ENCODE peak calls at places on chromosome 20, in six cellular contexts. R, F, H, D, N and E are unnamed samples.

GRCh38 chr20:37987602-37988290 is 45.5 kb downstream of the TTI1 start:
- DNase-seq in R (no peak), F (no peak), H (no peak), D (no peak), N (peak), E (no peak)

GRCh38 chr20:10427060-10427692 is 6.8 kb downstream of the MKKS start:
- DNase-seq in R (peak), F (no peak), H (peak), D (peak), N (peak), E (no peak)

GRCh38 chr20:11436113-11436890 is 481.4 kb upstream of the BTBD3 start:
- DNase-seq in R (no peak), F (no peak), H (no peak), D (no peak), N (no peak), E (no peak)

GRCh38 chr20:21796059-21796458 is 90.6 kb downstream of the PAX1 start:
- DNase-seq in R (no peak), F (no peak), H (no peak), D (no peak), N (no peak), E (no peak)

GRCh38 chr20:46931699-46932098 is 37.1 kb downstream of the EYA2 start:
- DNase-seq in R (no peak), F (peak), H (no peak), D (no peak), N (peak), E (no peak)

GRCh38 chr20:39123161-39123560 is 161.0 kb downstream of the DHX35 start:
- DNase-seq in R (no peak), F (no peak), H (no peak), D (no peak), N (no peak), E (no peak)

GRCh38 chr20:23782366-23782983 is 31.7 kb upstream of the CST1 start:
- DNase-seq in R (no peak), F (no peak), H (no peak), D (peak), N (peak), E (no peak)

GRCh38 chr20:47129306-47129705 is 227.2 kb downstream of the ZMYND8 start:
- DNase-seq in R (no peak), F (no peak), H (no peak), D (no peak), N (no peak), E (no peak)

GRCh38 chr20:56211051-56211450 is 37.5 kb upstream of the MC3R start:
- DNase-seq in R (no peak), F (no peak), H (no peak), D (no peak), N (no peak), E (no peak)

GRCh38 chr20:38453941-38454340 is 18.7 kb upstream of the RALGAPB start:
- DNase-seq in R (no peak), F (no peak), H (no peak), D (no peak), N (no peak), E (no peak)

GRCh38 chr20:21184810-21185209 is 58.9 kb downstream of the KIZ start:
- DNase-seq in R (no peak), F (no peak), H (no peak), D (peak), N (peak), E (no peak)

GRCh38 chr20:24045621-24046020 is 57.0 kb upstream of the GGTLC1 start:
- DNase-seq in R (no peak), F (no peak), H (no peak), D (peak), N (no peak), E (no peak)

GRCh38 chr20:63498950-63499332 is at the start of gene EEF1A2:
- DNase-seq in R (peak), F (no peak), H (peak), D (no peak), N (no peak), E (no peak)

GRCh38 chr20:63500151-63500901 is 1.4 kb upstream of the EEF1A2 start:
- DNase-seq in R (peak), F (no peak), H (peak), D (no peak), N (no peak), E (no peak)

GRCh38 chr20:63500902-63501817 is 2.3 kb upstream of the EEF1A2 start:
- DNase-seq in R (peak), F (no peak), H (no peak), D (no peak), N (no peak), E (no peak)

GRCh38 chr20:63497946-63498935 is 642 bp downstream of the EEF1A2 start:
- DNase-seq in R (peak), F (no peak), H (peak), D (no peak), N (no peak), E (no peak)

DNA sequence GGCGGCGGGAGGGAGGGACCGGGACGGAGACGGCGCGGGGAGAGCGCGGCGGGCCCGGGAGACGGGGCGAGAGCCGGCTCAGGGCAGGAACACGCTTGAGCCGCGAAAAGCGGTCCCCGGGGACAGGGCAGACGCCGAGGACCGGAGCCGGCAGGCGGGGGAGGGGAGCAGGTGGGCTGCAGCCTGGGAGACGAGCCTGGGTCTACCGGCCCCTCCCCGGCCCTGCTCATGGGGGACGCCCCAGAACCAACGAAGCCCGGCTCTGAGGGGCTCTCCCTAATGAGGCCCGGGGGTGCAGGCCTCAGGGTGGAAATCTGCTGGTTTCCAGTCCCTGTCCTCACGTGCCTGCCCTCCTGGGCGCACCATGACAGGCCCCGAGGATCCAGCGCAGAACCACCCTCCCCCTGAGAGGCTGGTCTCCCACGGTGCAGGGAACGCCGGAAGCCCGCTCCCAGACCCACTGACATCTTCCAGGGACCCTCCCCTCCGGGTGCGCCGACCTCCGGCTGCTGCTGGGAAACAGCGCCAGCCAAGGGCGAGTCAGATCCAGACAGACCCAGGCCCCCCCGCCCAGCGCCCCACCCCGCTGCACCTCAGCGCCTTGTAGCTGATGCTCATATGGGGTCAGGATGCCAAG is 568 bp upstream of the EEF1A2 start:
- DNase-seq in R (peak), F (no peak), H (peak), D (no peak), N (no peak), E (no peak)
- H3K4me3 ChIP-seq in R (peak), F (no peak), H (no peak), D (no peak), N (peak), E (peak)

DNA sequence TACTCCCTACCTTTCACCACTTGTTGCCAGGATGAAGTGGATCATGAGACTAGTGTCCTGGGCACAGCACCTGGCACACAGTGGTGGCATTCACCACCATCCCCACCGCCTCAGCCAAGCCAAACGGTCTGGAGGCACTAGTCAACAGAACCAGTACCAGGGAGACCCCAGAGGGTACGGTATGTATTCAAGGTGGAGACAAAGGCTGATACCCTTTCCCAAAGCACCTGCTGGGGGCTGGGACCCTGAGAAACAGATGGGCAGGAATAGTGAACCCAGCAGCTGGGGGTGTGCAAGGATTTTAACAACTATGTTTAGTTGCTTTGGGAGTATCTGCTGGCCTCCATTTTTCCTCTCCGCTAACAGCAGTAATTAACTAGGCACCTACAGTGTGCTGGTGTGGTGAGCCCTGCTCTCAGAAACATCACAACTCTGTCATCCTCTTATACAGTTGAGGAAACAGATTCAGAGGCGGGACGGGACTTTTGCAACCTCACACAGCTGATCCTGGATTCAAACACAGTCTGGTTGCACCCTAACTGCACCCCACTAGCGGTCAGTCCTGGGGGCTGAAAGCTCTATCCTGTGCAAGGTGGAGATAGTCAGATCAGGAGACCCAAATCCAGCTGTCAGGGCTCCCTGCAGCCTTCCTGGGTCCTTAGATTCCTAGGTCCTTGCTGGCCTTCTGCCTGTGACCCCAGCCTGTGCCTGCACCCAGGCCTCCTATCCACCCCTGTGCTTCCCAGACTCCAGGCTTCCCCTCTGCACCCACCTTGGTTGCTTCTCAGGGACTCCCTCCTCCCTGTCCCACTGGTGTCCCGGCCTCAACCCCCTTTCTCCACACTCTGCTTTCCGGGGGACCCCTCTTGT is 1.2 kb downstream of the SNTA1 start:
- DNase-seq in R (no peak), F (no peak), H (no peak), D (peak), N (no peak), E (no peak)
- H3K4me3 ChIP-seq in R (peak), F (no peak), H (peak), D (peak), N (peak), E (no peak)

DNA sequence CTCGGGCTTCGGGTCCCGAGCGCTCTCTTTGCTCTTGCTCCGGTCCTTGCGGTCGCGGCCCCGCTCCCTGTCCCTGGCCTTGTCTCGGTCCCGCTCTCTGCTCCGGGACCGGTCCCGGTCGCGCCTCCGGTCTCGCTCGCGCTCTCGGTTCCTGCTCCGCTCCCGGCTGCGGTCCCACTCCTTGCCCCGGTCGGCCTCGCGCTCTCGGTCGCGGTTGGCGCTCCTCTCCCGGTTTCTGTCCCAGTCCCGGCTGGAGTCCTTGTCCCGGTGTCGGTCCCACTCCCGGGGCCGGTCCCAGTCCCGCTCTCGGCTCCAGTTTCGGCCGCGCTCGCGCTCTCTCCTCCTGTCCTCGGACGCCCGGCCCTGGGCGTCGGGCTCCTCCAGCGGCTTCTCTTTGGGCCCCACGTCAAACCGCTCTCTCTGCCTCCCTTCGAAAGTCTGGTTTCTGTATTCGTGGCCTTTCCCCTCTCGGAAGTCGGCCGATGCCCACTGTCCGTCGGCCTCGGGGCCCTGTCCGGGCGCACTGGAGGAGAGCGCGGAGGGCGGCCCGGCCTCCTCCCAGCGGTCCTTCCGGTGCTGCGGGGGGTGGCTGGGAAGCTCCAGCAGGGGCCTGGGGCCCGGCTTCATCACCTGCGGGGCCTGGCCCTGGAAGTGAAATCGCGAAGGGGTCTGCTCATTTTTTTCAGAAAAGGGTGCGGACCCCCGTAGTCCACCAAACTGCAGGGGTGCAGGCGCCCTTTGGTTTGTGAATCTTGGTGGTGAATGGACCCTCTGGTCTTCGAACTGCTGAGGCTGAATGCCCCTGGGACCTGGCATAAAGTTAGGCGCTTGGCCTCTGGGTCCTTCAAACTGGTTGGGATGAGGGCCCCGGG is 17.9 kb upstream of the TCFL5 start:
- DNase-seq in R (no peak), F (no peak), H (no peak), D (no peak), N (no peak), E (no peak)
- H3K4me3 ChIP-seq in R (no peak), F (no peak), H (no peak), D (peak), N (no peak), E (peak)

DNA sequence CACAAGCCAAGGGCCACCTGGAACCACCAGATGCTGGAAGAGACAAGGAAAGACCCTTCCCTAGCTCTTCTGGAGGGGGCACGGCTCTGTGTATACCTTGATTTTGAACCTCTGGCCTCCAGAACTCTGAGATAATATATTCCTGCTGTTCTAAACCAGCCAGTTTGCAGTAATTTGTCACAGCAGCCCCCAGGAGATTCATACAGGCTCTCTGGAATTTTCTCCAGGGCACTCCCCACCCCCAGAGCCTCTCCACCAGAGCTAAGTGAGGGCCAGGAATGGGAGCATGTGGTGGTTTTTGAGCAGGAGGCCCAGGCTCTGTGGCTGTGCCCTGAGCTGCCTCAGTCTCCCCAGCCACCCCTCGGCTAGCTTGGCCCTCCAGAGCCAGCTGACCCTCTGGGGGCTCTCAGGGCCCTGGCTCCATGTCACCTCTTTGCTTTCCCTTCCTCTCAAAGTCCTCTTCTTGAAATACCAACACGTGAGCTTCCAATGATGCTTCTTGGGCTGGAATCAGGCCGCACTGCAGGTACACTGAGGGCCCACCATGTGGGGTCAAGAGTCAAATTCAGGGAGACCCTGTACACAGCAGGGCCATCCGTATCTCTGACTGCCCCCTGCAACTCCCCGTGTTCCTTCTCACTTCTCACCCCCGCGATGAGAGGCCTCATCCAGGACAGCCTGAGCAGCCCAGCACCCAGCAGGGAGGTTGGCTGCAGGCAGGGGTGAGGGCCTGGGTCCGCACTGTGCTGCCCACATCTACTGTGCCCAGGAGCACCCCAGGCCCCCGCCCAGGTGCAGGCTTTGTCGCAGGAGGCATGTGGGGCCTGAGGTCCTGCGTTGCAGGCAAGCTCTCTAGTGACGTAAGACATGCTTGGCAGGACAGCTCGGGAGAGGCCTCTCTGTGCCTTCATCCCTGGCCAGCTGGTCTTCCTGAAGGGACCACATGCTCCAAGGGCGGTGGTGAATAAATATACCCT is 155.5 kb downstream of the ANKRD60 start:
- DNase-seq in R (no peak), F (peak), H (no peak), D (no peak), N (no peak), E (no peak)
- H3K4me3 ChIP-seq in R (no peak), F (no peak), H (no peak), D (no peak), N (no peak), E (no peak)